ENCODE peak calls at places on chromosomes 2 and 18, in ten cellular contexts. One of them, this sample, is unnamed. For H3K4me1 and H3K27me3, the result is how much of the 10 kb centered on the place peaks cover.

GRCh38 chr18:36408606-36409005 is 111.1 kb downstream of the FHOD3 start:
- DNase-seq in astrocyte: no peak
- DNase-seq in cardiac muscle cell: no peak
- DNase-seq in trophoblast cell: no peak
- DNase-seq in uterus: no peak
- DNase-seq in H9: no peak
- DNase-seq in lower lobe of right lung: no peak
- DNase-seq in mammary epithelial cell: no peak
- DNase-seq in CD8-positive, alpha-beta T cell: no peak
- DNase-seq in aorta: no peak
- DNase-seq in this sample: no peak

GRCh38 chr18:12317664-12318333 is 9.8 kb downstream of the TUBB6 start:
- DNase-seq in astrocyte: peak
- DNase-seq in cardiac muscle cell: no peak
- DNase-seq in trophoblast cell: peak
- DNase-seq in uterus: peak
- DNase-seq in H9: no peak
- DNase-seq in lower lobe of right lung: no peak
- DNase-seq in mammary epithelial cell: no peak
- DNase-seq in CD8-positive, alpha-beta T cell: no peak
- DNase-seq in aorta: no peak
- DNase-seq in this sample: no peak

GRCh38 chr2:188701836-188702235 is 272.3 kb upstream of the COL3A1 start:
- DNase-seq in astrocyte: peak
- DNase-seq in cardiac muscle cell: no peak
- DNase-seq in trophoblast cell: no peak
- DNase-seq in uterus: no peak
- DNase-seq in H9: no peak
- DNase-seq in lower lobe of right lung: no peak
- DNase-seq in mammary epithelial cell: peak
- DNase-seq in CD8-positive, alpha-beta T cell: no peak
- DNase-seq in aorta: no peak
- DNase-seq in this sample: peak

GRCh38 chr2:2769481-2770431 is 438.7 kb upstream of the MYT1L start:
- DNase-seq in astrocyte: no peak
- DNase-seq in cardiac muscle cell: peak
- DNase-seq in trophoblast cell: no peak
- DNase-seq in uterus: no peak
- DNase-seq in H9: no peak
- DNase-seq in lower lobe of right lung: no peak
- DNase-seq in mammary epithelial cell: no peak
- DNase-seq in CD8-positive, alpha-beta T cell: no peak
- DNase-seq in aorta: no peak
- DNase-seq in this sample: no peak

GRCh38 chr2:234179031-234179363 is 128.5 kb downstream of the SPP2 start:
- DNase-seq in astrocyte: no peak
- DNase-seq in cardiac muscle cell: no peak
- DNase-seq in trophoblast cell: no peak
- DNase-seq in uterus: no peak
- DNase-seq in H9: no peak
- DNase-seq in lower lobe of right lung: no peak
- DNase-seq in mammary epithelial cell: no peak
- DNase-seq in CD8-positive, alpha-beta T cell: no peak
- DNase-seq in aorta: no peak
- DNase-seq in this sample: no peak

GRCh38 chr2:40457846-40458245 is 6.0 kb upstream of the SLC8A1 start:
- DNase-seq in astrocyte: peak
- DNase-seq in cardiac muscle cell: no peak
- DNase-seq in trophoblast cell: no peak
- DNase-seq in uterus: no peak
- DNase-seq in H9: no peak
- DNase-seq in lower lobe of right lung: no peak
- DNase-seq in mammary epithelial cell: peak
- DNase-seq in CD8-positive, alpha-beta T cell: no peak
- DNase-seq in aorta: no peak
- DNase-seq in this sample: no peak

GRCh38 chr2:128512664-128513415 is 194.2 kb upstream of the HS6ST1 start:
- DNase-seq in astrocyte: no peak
- DNase-seq in cardiac muscle cell: no peak
- DNase-seq in trophoblast cell: no peak
- DNase-seq in uterus: no peak
- DNase-seq in H9: no peak
- DNase-seq in lower lobe of right lung: no peak
- DNase-seq in mammary epithelial cell: no peak
- DNase-seq in CD8-positive, alpha-beta T cell: no peak
- DNase-seq in aorta: peak
- DNase-seq in this sample: no peak

GRCh38 chr2:38093503-38093902 is 17.6 kb upstream of the CYP1B1 start:
- DNase-seq in astrocyte: no peak
- DNase-seq in cardiac muscle cell: no peak
- DNase-seq in trophoblast cell: no peak
- DNase-seq in uterus: no peak
- DNase-seq in H9: no peak
- DNase-seq in lower lobe of right lung: no peak
- DNase-seq in mammary epithelial cell: no peak
- DNase-seq in CD8-positive, alpha-beta T cell: no peak
- DNase-seq in aorta: no peak
- DNase-seq in this sample: no peak

GRCh38 chr2:196372811-196373664 is 201.7 kb upstream of the STK17B start:
- DNase-seq in astrocyte: peak
- DNase-seq in cardiac muscle cell: no peak
- DNase-seq in trophoblast cell: no peak
- DNase-seq in uterus: no peak
- DNase-seq in H9: no peak
- DNase-seq in lower lobe of right lung: no peak
- DNase-seq in mammary epithelial cell: no peak
- DNase-seq in CD8-positive, alpha-beta T cell: no peak
- DNase-seq in aorta: no peak
- DNase-seq in this sample: no peak

GRCh38 chr2:148984449-148984848 is 54.0 kb upstream of the LYPD6B start:
- DNase-seq in astrocyte: no peak
- DNase-seq in cardiac muscle cell: no peak
- DNase-seq in trophoblast cell: no peak
- DNase-seq in uterus: no peak
- DNase-seq in H9: no peak
- DNase-seq in lower lobe of right lung: no peak
- DNase-seq in mammary epithelial cell: no peak
- DNase-seq in CD8-positive, alpha-beta T cell: no peak
- DNase-seq in aorta: no peak
- DNase-seq in this sample: no peak

GRCh38 chr2:148989882-148990493 is 48.5 kb upstream of the LYPD6B start:
- DNase-seq in astrocyte: peak
- DNase-seq in cardiac muscle cell: peak
- DNase-seq in trophoblast cell: peak
- DNase-seq in uterus: peak
- DNase-seq in H9: peak
- DNase-seq in lower lobe of right lung: no peak
- DNase-seq in mammary epithelial cell: peak
- DNase-seq in CD8-positive, alpha-beta T cell: peak
- DNase-seq in aorta: no peak
- DNase-seq in this sample: peak

GRCh38 chr2:148988337-148988736 is 50.2 kb upstream of the LYPD6B start:
- DNase-seq in astrocyte: no peak
- DNase-seq in cardiac muscle cell: no peak
- DNase-seq in trophoblast cell: no peak
- DNase-seq in uterus: no peak
- DNase-seq in H9: no peak
- DNase-seq in lower lobe of right lung: no peak
- DNase-seq in mammary epithelial cell: no peak
- DNase-seq in CD8-positive, alpha-beta T cell: no peak
- DNase-seq in aorta: no peak
- DNase-seq in this sample: no peak

GRCh38 chr2:148990968-148991367 is 47.5 kb upstream of the LYPD6B start:
- DNase-seq in astrocyte: no peak
- DNase-seq in cardiac muscle cell: no peak
- DNase-seq in trophoblast cell: no peak
- DNase-seq in uterus: no peak
- DNase-seq in H9: no peak
- DNase-seq in lower lobe of right lung: no peak
- DNase-seq in mammary epithelial cell: no peak
- DNase-seq in CD8-positive, alpha-beta T cell: no peak
- DNase-seq in aorta: no peak
- DNase-seq in this sample: no peak

GRCh38 chr2:148987286-148987685 is 51.2 kb upstream of the LYPD6B start:
- DNase-seq in astrocyte: no peak
- DNase-seq in cardiac muscle cell: no peak
- DNase-seq in trophoblast cell: no peak
- DNase-seq in uterus: no peak
- DNase-seq in H9: no peak
- DNase-seq in lower lobe of right lung: no peak
- DNase-seq in mammary epithelial cell: no peak
- DNase-seq in CD8-positive, alpha-beta T cell: no peak
- DNase-seq in aorta: no peak
- DNase-seq in this sample: no peak
- H3K4me1 ChIP-seq in astrocyte: under half
- H3K4me1 ChIP-seq in cardiac muscle cell: under half
- H3K4me1 ChIP-seq in trophoblast cell: under half
- H3K4me1 ChIP-seq in uterus: under half
- H3K4me1 ChIP-seq in H9: under half
- H3K4me1 ChIP-seq in lower lobe of right lung: under half
- H3K4me1 ChIP-seq in mammary epithelial cell: under half
- H3K4me1 ChIP-seq in CD8-positive, alpha-beta T cell: under half
- H3K4me1 ChIP-seq in aorta: under half
- H3K4me1 ChIP-seq in this sample: under half

DNA sequence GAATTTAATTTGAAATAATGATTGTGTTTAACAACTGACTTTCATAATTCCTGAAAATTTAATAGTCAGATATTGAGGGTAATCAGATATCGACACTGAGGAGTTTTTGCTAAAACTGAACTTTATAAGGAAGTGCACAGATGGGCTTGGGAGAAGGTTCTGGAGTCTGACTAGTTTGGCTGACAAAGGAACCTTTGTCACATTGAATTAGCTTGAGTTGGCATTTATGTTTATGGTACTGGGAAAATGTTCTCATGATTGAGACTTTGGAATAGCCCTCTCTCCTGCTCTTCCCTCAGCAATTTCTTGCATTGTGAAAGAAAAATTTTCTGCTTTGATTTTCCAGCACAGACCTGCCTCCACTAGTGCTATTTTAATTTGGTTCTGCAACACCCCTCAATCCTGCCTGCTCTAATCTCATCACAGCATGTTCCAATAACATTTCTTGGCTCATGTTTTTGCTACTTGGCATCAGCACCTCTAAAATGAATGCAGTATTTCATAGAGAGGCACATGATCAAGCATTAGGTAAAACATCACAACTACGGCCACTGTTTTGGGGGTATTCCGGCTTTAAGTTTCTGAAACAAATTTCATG is 133.9 kb upstream of the FSHR start:
- DNase-seq in astrocyte: no peak
- DNase-seq in cardiac muscle cell: no peak
- DNase-seq in trophoblast cell: no peak
- DNase-seq in uterus: no peak
- DNase-seq in H9: no peak
- DNase-seq in lower lobe of right lung: no peak
- DNase-seq in mammary epithelial cell: no peak
- DNase-seq in CD8-positive, alpha-beta T cell: no peak
- DNase-seq in aorta: no peak
- DNase-seq in this sample: no peak
- H3K27ac ChIP-seq in astrocyte: no peak
- H3K27ac ChIP-seq in cardiac muscle cell: no peak
- H3K27ac ChIP-seq in trophoblast cell: no peak
- H3K27ac ChIP-seq in uterus: no peak
- H3K27ac ChIP-seq in H9: no peak
- H3K27ac ChIP-seq in lower lobe of right lung: no peak
- H3K27ac ChIP-seq in mammary epithelial cell: no peak
- H3K27ac ChIP-seq in CD8-positive, alpha-beta T cell: no peak
- H3K27ac ChIP-seq in aorta: no peak
- H3K27ac ChIP-seq in this sample: no peak

DNA sequence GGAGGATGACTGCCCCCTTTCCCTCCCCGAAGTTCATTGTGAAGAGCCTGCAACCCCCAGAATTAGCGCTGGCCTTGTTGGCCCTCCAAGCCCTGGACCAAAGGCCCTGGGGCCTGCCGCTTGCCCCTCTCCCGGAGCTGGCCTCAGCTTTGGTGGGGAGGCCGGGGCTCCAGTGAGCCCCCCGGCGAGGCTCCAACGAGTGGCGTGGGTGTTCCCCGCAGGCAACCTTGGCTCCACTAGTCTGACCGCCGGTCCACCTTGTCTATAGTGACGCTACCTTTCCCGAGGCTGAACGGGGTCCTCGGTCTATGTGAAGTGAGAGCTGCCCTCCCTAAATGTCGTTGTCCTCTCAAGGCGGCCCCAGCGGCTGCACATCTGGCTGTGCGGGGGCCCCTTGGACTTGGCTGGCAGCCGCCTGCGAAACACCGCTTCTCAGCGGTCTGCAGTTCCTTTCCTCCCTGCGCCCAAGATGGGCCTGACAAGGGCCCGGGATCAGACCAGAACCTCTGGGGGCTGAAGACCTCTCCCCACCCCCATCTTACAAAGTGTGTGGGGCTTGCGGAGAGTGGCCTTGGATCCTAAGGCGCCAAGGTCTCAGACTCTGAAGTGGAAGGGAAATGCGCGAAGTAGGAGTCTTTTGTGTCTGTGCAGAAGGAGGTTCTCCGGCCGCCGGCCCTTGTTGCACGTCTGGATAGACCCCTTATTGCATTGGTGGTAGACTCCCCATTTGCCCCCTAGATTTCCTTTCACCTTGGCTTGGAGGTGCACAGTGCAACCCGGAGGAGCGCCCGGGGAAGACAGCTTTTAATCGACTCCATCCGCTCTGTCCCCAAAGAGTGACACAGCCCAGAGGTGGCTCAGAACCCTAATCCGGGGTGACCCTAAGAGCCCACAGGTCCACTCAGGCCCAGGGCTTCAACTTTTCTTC is 3.9 kb upstream of the HOXD10 start:
- DNase-seq in astrocyte: no peak
- DNase-seq in cardiac muscle cell: no peak
- DNase-seq in trophoblast cell: no peak
- DNase-seq in uterus: no peak
- DNase-seq in H9: peak
- DNase-seq in lower lobe of right lung: no peak
- DNase-seq in mammary epithelial cell: no peak
- DNase-seq in CD8-positive, alpha-beta T cell: no peak
- DNase-seq in aorta: no peak
- DNase-seq in this sample: no peak
- H3K27me3 ChIP-seq in astrocyte: half or more
- H3K27me3 ChIP-seq in cardiac muscle cell: half or more
- H3K27me3 ChIP-seq in trophoblast cell: half or more
- H3K27me3 ChIP-seq in uterus: under half
- H3K27me3 ChIP-seq in H9: half or more
- H3K27me3 ChIP-seq in lower lobe of right lung: half or more
- H3K27me3 ChIP-seq in mammary epithelial cell: half or more
- H3K27me3 ChIP-seq in CD8-positive, alpha-beta T cell: half or more
- H3K27me3 ChIP-seq in aorta: under half
- H3K27me3 ChIP-seq in this sample: half or more

DNA sequence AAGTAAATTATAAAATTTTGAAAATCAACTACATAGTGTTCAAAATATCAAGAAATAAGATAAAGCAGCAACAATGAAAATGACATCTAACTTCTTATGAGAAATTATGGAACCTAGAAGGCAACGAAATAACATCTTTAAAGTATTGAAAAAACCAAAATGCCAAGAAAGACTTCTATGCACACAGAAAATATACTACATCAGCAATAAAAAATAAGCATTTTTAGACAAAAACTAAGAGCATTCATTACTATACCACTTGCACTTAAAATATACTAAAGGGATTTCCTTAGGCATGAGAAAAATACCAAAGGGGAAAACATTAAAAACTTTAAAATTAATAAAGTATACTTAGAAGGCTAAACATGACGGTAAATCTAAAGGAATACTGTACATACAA is 556.3 kb downstream of the NUP35 start:
- DNase-seq in astrocyte: no peak
- DNase-seq in cardiac muscle cell: no peak
- DNase-seq in trophoblast cell: no peak
- DNase-seq in uterus: no peak
- DNase-seq in H9: no peak
- DNase-seq in lower lobe of right lung: no peak
- DNase-seq in mammary epithelial cell: no peak
- DNase-seq in CD8-positive, alpha-beta T cell: no peak
- DNase-seq in aorta: no peak
- DNase-seq in this sample: no peak
- H3K4me1 ChIP-seq in astrocyte: under half
- H3K4me1 ChIP-seq in cardiac muscle cell: under half
- H3K4me1 ChIP-seq in trophoblast cell: under half
- H3K4me1 ChIP-seq in uterus: under half
- H3K4me1 ChIP-seq in H9: under half
- H3K4me1 ChIP-seq in lower lobe of right lung: under half
- H3K4me1 ChIP-seq in mammary epithelial cell: under half
- H3K4me1 ChIP-seq in CD8-positive, alpha-beta T cell: under half
- H3K4me1 ChIP-seq in aorta: under half
- H3K4me1 ChIP-seq in this sample: under half